ENCODE peak calls at places on chromosomes 11 and 22, in four cellular contexts. U, J, T and C are unnamed samples.

GRCh38 chr11:819943-820649 is 1.4 kb downstream of the PNPLA2 start:
- DNase-seq in U (peak; percentile 98), J (peak; percentile 87), T (peak; percentile 94), C (peak; percentile 83)

GRCh38 chr11:88115828-88116410 is 59.3 kb downstream of the RAB38 start:
- DNase-seq in U (peak; percentile 66), J (no peak), T (no peak), C (no peak)

GRCh38 chr11:114285599-114285998 is 10.6 kb upstream of the NNMT start:
- DNase-seq in U (no peak), J (no peak), T (no peak), C (no peak)

GRCh38 chr11:121023848-121024751 is at the start of gene TBCEL:
- DNase-seq in U (peak; percentile 91), J (peak; percentile 73), T (peak; percentile 83), C (peak; percentile 90)

GRCh38 chr11:9760180-9760550 is 96.3 kb downstream of the SWAP70 start:
- DNase-seq in U (peak; percentile 89), J (peak; percentile 68), T (no peak), C (peak; percentile 96)

GRCh38 chr22:24434472-24435322 is 7.3 kb downstream of the ADORA2A start:
- DNase-seq in U (no peak), J (no peak), T (no peak), C (no peak)

GRCh38 chr22:39225591-39225990 is 19.2 kb downstream of the PDGFB start:
- DNase-seq in U (no peak), J (no peak), T (no peak), C (no peak)

GRCh38 chr11:1565173-1565903 is 6.7 kb downstream of the DUSP8 start:
- DNase-seq in U (no peak), J (no peak), T (no peak), C (no peak)

GRCh38 chr11:131491503-131491902 is 121.1 kb downstream of the NTM start:
- DNase-seq in U (no peak), J (no peak), T (no peak), C (no peak)

GRCh38 chr11:55172734-55173415 is 89.1 kb upstream of the TRIM48 start:
- DNase-seq in U (no peak), J (no peak), T (no peak), C (no peak)

GRCh38 chr11:2837096-2837601 is 48.4 kb downstream of the CDKN1C start:
- DNase-seq in U (peak; percentile 91), J (no peak), T (peak; percentile 62), C (no peak)

GRCh38 chr11:123308077-123308476 is 113.0 kb upstream of the CLMP start:
- DNase-seq in U (peak; percentile 50), J (no peak), T (no peak), C (no peak)

GRCh38 chr11:22430286-22430685 is 92.1 kb downstream of the SLC17A6 start:
- DNase-seq in U (no peak), J (no peak), T (no peak), C (no peak)

GRCh38 chr11:24267015-24267414 is 229.8 kb upstream of the LUZP2 start:
- DNase-seq in U (no peak), J (no peak), T (no peak), C (no peak)

GRCh38 chr11:74577624-74578396 is 14.6 kb upstream of the POLD3 start:
- DNase-seq in U (no peak), J (no peak), T (no peak), C (no peak)

GRCh38 chr11:24748261-24748660 is 251.4 kb downstream of the LUZP2 start:
- DNase-seq in U (no peak), J (no peak), T (no peak), C (no peak)

GRCh38 chr11:85123752-85124231 is 503.4 kb downstream of the DLG2 start:
- DNase-seq in U (no peak), J (no peak), T (no peak), C (no peak)

GRCh38 chr11:75968021-75968685 is 153.1 kb downstream of the UVRAG start:
- DNase-seq in U (no peak), J (no peak), T (no peak), C (no peak)

GRCh38 chr11:128891912-128892398 is 799 bp downstream of the KCNJ5 start:
- DNase-seq in U (peak; percentile 43), J (no peak), T (no peak), C (peak; percentile 21)

GRCh38 chr22:50723991-50724390 is 14.0 kb upstream of the ACR start:
- DNase-seq in U (no peak), J (no peak), T (no peak), C (no peak)

GRCh38 chr11:562046-562645 is 1.4 kb downstream of the RASSF7 start:
- DNase-seq in U (no peak), J (no peak), T (no peak), C (no peak)

GRCh38 chr11:106644824-106645223 is 373.5 kb downstream of the GUCY1A2 start:
- DNase-seq in U (no peak), J (no peak), T (no peak), C (no peak)

GRCh38 chr11:3853545-3853842 is 2.0 kb upstream of the STIM1 start:
- DNase-seq in U (no peak), J (no peak), T (no peak), C (no peak)

GRCh38 chr22:21753374-21754111 is 17.9 kb upstream of the YPEL1 start:
- DNase-seq in U (no peak), J (no peak), T (peak; percentile 13), C (no peak)

GRCh38 chr22:21758465-21758864 is 22.9 kb upstream of the YPEL1 start:
- DNase-seq in U (no peak), J (no peak), T (no peak), C (no peak)

GRCh38 chr22:21754523-21755128 is 19.0 kb upstream of the YPEL1 start:
- DNase-seq in U (no peak), J (no peak), T (no peak), C (peak; percentile 69)

GRCh38 chr22:21758056-21758455 is 22.5 kb upstream of the YPEL1 start:
- DNase-seq in U (no peak), J (no peak), T (no peak), C (no peak)

GRCh38 chr22:21755855-21756284 is 20.3 kb upstream of the YPEL1 start:
- DNase-seq in U (no peak), J (no peak), T (peak; percentile 18), C (no peak)
- TF ChIP-seq POLR2A in U (no peak), J (no peak), T (no peak), C (no peak)

DNA sequence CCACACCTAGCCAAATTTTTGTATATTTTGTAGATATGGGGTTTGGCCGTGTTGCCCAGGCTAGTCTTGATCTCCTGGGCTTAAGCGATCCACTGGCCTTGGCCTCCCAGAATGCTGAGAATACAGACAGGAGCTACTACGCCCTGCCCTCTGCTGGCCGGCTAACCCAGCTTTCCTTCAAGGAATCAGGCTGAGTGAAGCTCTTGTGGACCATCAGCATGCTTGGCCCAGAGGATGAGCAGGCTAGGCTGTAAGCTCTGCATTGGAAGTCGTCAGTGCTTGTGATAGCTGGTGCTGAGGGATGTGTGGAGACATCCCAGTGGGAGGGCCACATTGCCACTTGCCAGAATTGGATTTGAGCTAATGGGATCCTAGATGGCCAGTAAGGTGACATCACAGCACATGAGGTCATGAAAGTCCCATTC is 60.6 kb downstream of the MED15 start:
- DNase-seq in U (no peak), J (no peak), T (no peak), C (no peak)
- TF ChIP-seq CTCF in U (no peak), J (no peak), T (peak; percentile 20), C (peak; percentile 12)

GRCh38 chr11:10796191-10796590 is 12.5 kb downstream of the EIF4G2 start:
- DNase-seq in U (no peak), J (no peak), T (no peak), C (no peak)
- TF ChIP-seq POLR2A in U (no peak), J (no peak), T (no peak), C (no peak)

DNA sequence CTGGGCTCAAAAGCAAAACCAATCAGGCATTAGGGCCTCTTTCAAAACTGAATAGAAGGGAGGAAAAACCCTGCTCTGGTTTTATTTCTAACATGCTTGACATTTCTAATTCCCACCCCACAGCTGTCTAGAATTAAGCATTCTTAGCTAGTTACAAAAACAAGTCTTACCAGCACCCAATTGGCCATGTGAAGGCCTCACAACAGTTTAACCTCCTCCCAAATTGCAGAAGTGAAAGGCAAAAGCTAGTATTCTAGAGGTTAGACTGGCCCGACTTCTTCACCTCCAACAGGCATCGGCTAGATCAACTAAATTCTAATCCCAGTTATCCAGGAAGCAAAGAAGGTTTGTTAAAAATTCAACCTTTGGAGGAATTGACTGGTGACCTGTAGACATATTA is 6.5 kb downstream of the SF1 start:
- DNase-seq in U (no peak), J (no peak), T (no peak), C (no peak)
- TF ChIP-seq CTCF in U (no peak), J (no peak), T (no peak), C (no peak)

GRCh38 chr11:67269401-67270255 is 3.4 kb downstream of the GRK2 start:
- DNase-seq in U (no peak), J (no peak), T (no peak), C (peak; percentile 37)
- TF ChIP-seq POLR2A in U (no peak), J (no peak), T (no peak), C (no peak)

GRCh38 chr22:19057539-19057938 is 64.7 kb downstream of the DGCR2 start:
- DNase-seq in U (no peak), J (no peak), T (no peak), C (no peak)

GRCh38 chr22:19059481-19060278 is 62.5 kb downstream of the DGCR2 start:
- DNase-seq in U (no peak), J (no peak), T (no peak), C (no peak)

GRCh38 chr22:19060356-19061009 is 61.7 kb downstream of the DGCR2 start:
- DNase-seq in U (no peak), J (no peak), T (no peak), C (no peak)

GRCh38 chr22:19057999-19058491 is 64.2 kb downstream of the DGCR2 start:
- DNase-seq in U (no peak), J (no peak), T (no peak), C (no peak)

GRCh38 chr22:19058713-19059451 is 63.3 kb downstream of the DGCR2 start:
- DNase-seq in U (no peak), J (no peak), T (no peak), C (no peak)
- TF ChIP-seq CTCF in U (no peak), J (no peak), T (no peak), C (no peak)

GRCh38 chr22:27892811-27893210 is 26.2 kb downstream of the PITPNB start:
- DNase-seq in U (no peak), J (no peak), T (peak; percentile 8), C (no peak)
- TF ChIP-seq POLR2A in U (no peak), J (no peak), T (no peak), C (no peak)